ENCODE peak calls at places on chromosomes 16 and 17, in four cellular contexts. One of them, this sample, is unnamed. For H3K4me1, the result is how much of the 10 kb centered on the place peaks cover.

GRCh38 chr17:62671553-62671952 is 44.1 kb downstream of the MRC2 start:
- DNase-seq in lower lobe of right lung: peak
- DNase-seq in pancreas: peak
- DNase-seq in mammary epithelial cell: peak
- DNase-seq in this sample: no peak

GRCh38 chr16:54568897-54569807 is 282.6 kb upstream of the IRX3 start:
- DNase-seq in mammary epithelial cell: no peak
- DNase-seq in lower lobe of right lung: no peak
- DNase-seq in pancreas: no peak
- DNase-seq in this sample: peak

GRCh38 chr17:15475620-15476354 is 8.4 kb upstream of the CDRT4 start:
- DNase-seq in mammary epithelial cell: peak
- DNase-seq in lower lobe of right lung: no peak
- DNase-seq in pancreas: no peak
- DNase-seq in this sample: no peak

GRCh38 chr16:15650698-15651161 is 685 bp downstream of the NDE1 start:
- DNase-seq in lower lobe of right lung: peak
- DNase-seq in pancreas: peak
- DNase-seq in mammary epithelial cell: peak
- DNase-seq in this sample: peak

GRCh38 chr17:81648013-81648706 is 8.2 kb downstream of the PDE6G start:
- DNase-seq in pancreas: no peak
- DNase-seq in lower lobe of right lung: no peak
- DNase-seq in mammary epithelial cell: no peak
- DNase-seq in this sample: peak

GRCh38 chr16:60686824-60687223 is 1349.4 kb downstream of the CDH8 start:
- DNase-seq in pancreas: no peak
- DNase-seq in lower lobe of right lung: no peak
- DNase-seq in mammary epithelial cell: no peak
- DNase-seq in this sample: no peak

GRCh38 chr17:20206591-20206990 is 197.4 kb downstream of the SPECC1 start:
- DNase-seq in lower lobe of right lung: no peak
- DNase-seq in pancreas: no peak
- DNase-seq in mammary epithelial cell: peak
- DNase-seq in this sample: no peak

GRCh38 chr17:75594499-75595283 is 7.1 kb downstream of the MYO15B start:
- DNase-seq in pancreas: no peak
- DNase-seq in mammary epithelial cell: no peak
- DNase-seq in lower lobe of right lung: no peak
- DNase-seq in this sample: peak

GRCh38 chr16:53504665-53505064 is 1.7 kb upstream of the AKTIP start:
- DNase-seq in mammary epithelial cell: peak
- DNase-seq in lower lobe of right lung: no peak
- DNase-seq in pancreas: no peak
- DNase-seq in this sample: no peak

GRCh38 chr17:596287-596686 is 118.4 kb downstream of the VPS53 start:
- DNase-seq in lower lobe of right lung: peak
- DNase-seq in mammary epithelial cell: no peak
- DNase-seq in pancreas: no peak
- DNase-seq in this sample: peak

GRCh38 chr17:17648762-17649161 is 32.5 kb upstream of the RAI1 start:
- DNase-seq in mammary epithelial cell: no peak
- DNase-seq in pancreas: no peak
- DNase-seq in lower lobe of right lung: no peak
- DNase-seq in this sample: no peak

GRCh38 chr16:3129137-3130131 is 5.4 kb upstream of the ZNF213 start:
- DNase-seq in lower lobe of right lung: peak
- DNase-seq in pancreas: peak
- DNase-seq in mammary epithelial cell: peak
- DNase-seq in this sample: peak

GRCh38 chr17:82022310-82022980 is at the start of gene CENPX:
- DNase-seq in mammary epithelial cell: no peak
- DNase-seq in pancreas: no peak
- DNase-seq in lower lobe of right lung: no peak
- DNase-seq in this sample: no peak

GRCh38 chr17:66727634-66728570 is 107.0 kb upstream of the CACNG5 start:
- DNase-seq in pancreas: peak
- DNase-seq in lower lobe of right lung: peak
- DNase-seq in mammary epithelial cell: peak
- DNase-seq in this sample: peak

GRCh38 chr16:589658-590159 is at the start of gene RAB40C:
- DNase-seq in lower lobe of right lung: peak
- DNase-seq in pancreas: peak
- DNase-seq in mammary epithelial cell: peak
- DNase-seq in this sample: peak

GRCh38 chr16:25031441-25032307 is 16.5 kb upstream of the ARHGAP17 start:
- DNase-seq in mammary epithelial cell: peak
- DNase-seq in pancreas: peak
- DNase-seq in lower lobe of right lung: peak
- DNase-seq in this sample: peak

GRCh38 chr17:50033316-50033715 is 22.6 kb upstream of the ITGA3 start:
- DNase-seq in pancreas: no peak
- DNase-seq in mammary epithelial cell: no peak
- DNase-seq in lower lobe of right lung: no peak
- DNase-seq in this sample: no peak

GRCh38 chr17:14282700-14283099 is 18.2 kb upstream of the HS3ST3B1 start:
- DNase-seq in mammary epithelial cell: no peak
- DNase-seq in lower lobe of right lung: no peak
- DNase-seq in pancreas: no peak
- DNase-seq in this sample: no peak

GRCh38 chr17:10316986-10317834 is 55.6 kb downstream of the MYH13 start:
- DNase-seq in lower lobe of right lung: peak
- DNase-seq in pancreas: no peak
- DNase-seq in mammary epithelial cell: no peak
- DNase-seq in this sample: peak

GRCh38 chr17:76791053-76791980 is 53.4 kb downstream of the MFSD11 start:
- DNase-seq in lower lobe of right lung: no peak
- DNase-seq in pancreas: no peak
- DNase-seq in mammary epithelial cell: peak
- DNase-seq in this sample: peak

GRCh38 chr16:50974438-50975036 is 176.5 kb downstream of the SALL1 start:
- DNase-seq in pancreas: no peak
- DNase-seq in mammary epithelial cell: no peak
- DNase-seq in lower lobe of right lung: no peak
- DNase-seq in this sample: no peak

GRCh38 chr17:45334701-45335677 is 18.2 kb upstream of the MAP3K14 start:
- DNase-seq in pancreas: no peak
- DNase-seq in mammary epithelial cell: no peak
- DNase-seq in lower lobe of right lung: no peak
- DNase-seq in this sample: no peak

GRCh38 chr17:74852237-74853047 is 7.2 kb downstream of the GRIN2C start:
- DNase-seq in lower lobe of right lung: peak
- DNase-seq in pancreas: no peak
- DNase-seq in mammary epithelial cell: peak
- DNase-seq in this sample: peak

GRCh38 chr17:4313482-4314114 is 49.8 kb upstream of the ANKFY1 start:
- DNase-seq in mammary epithelial cell: no peak
- DNase-seq in pancreas: no peak
- DNase-seq in lower lobe of right lung: no peak
- DNase-seq in this sample: no peak

GRCh38 chr17:28949185-28950016 is 1.9 kb downstream of the PHF12 start:
- DNase-seq in lower lobe of right lung: peak
- DNase-seq in mammary epithelial cell: peak
- DNase-seq in pancreas: peak
- DNase-seq in this sample: peak

GRCh38 chr16:52549011-52549692 is 2.2 kb upstream of the TOX3 start:
- DNase-seq in pancreas: no peak
- DNase-seq in lower lobe of right lung: no peak
- DNase-seq in mammary epithelial cell: no peak
- DNase-seq in this sample: no peak

GRCh38 chr16:24409045-24409444 is 130.3 kb upstream of the RBBP6 start:
- DNase-seq in mammary epithelial cell: no peak
- DNase-seq in pancreas: no peak
- DNase-seq in lower lobe of right lung: no peak
- DNase-seq in this sample: no peak

GRCh38 chr17:34451313-34451712 is 88.3 kb upstream of the CCL1 start:
- DNase-seq in mammary epithelial cell: no peak
- DNase-seq in pancreas: no peak
- DNase-seq in lower lobe of right lung: no peak
- DNase-seq in this sample: no peak

GRCh38 chr16:85569615-85570212 is 43.4 kb upstream of the GSE1 start:
- DNase-seq in mammary epithelial cell: peak
- DNase-seq in lower lobe of right lung: peak
- DNase-seq in pancreas: peak
- DNase-seq in this sample: no peak

GRCh38 chr17:57948555-57949420 is 6.4 kb downstream of the CUEDC1 start:
- DNase-seq in lower lobe of right lung: peak
- DNase-seq in mammary epithelial cell: peak
- DNase-seq in pancreas: no peak
- DNase-seq in this sample: peak
- H3K4me1 ChIP-seq in lower lobe of right lung: half or more
- H3K4me1 ChIP-seq in mammary epithelial cell: under half
- H3K4me1 ChIP-seq in pancreas: under half
- H3K4me1 ChIP-seq in this sample: under half

DNA sequence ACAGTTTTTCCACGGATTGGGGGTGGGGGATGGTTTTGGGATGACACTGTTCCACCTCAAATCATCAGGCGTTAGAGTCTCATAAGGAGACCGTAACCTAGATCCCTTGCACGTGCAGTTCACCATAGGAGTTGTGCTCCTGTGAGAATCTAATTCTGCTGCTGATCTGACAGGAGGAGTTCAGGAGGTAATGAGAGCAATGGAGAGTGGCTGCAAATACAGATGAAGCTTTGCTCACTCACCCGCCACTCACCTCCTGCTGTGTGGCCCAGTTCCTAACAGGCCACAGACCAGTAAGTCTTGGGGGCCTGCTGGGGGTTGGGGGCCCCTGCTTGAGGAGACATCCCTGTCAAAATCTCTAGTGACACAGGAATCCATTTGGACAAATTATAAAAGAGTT is 29.8 kb downstream of the SLC39A11 start:
- DNase-seq in mammary epithelial cell: no peak
- DNase-seq in lower lobe of right lung: no peak
- DNase-seq in pancreas: no peak
- DNase-seq in this sample: no peak
- H3K27ac ChIP-seq in mammary epithelial cell: no peak
- H3K27ac ChIP-seq in lower lobe of right lung: no peak
- H3K27ac ChIP-seq in pancreas: no peak
- H3K27ac ChIP-seq in this sample: no peak

DNA sequence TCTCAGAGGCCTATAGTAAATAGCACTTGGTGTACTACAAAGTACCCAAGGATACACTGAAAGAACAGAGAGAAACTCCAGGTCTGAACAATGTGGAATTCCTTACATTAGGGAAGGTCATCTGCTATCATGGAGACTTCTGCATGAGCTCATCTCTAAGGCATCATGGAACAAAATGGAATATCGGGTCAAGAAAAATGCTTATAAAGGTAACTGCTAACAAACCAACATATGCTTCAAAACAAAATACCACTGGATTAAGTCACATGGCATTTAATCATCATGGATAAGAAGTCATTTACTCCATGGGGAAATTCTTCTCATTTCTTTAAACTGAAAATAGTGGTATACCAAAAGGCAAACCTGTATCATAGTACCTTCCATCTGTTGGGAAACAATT is 34.2 kb downstream of the TXNDC11 start:
- DNase-seq in lower lobe of right lung: no peak
- DNase-seq in pancreas: no peak
- DNase-seq in mammary epithelial cell: no peak
- DNase-seq in this sample: no peak
- H3K4me1 ChIP-seq in lower lobe of right lung: under half
- H3K4me1 ChIP-seq in pancreas: under half
- H3K4me1 ChIP-seq in mammary epithelial cell: under half
- H3K4me1 ChIP-seq in this sample: under half

GRCh38 chr17:61380217-61380835 is 19.3 kb upstream of the TBX2 start:
- DNase-seq in pancreas: no peak
- DNase-seq in mammary epithelial cell: no peak
- DNase-seq in lower lobe of right lung: peak
- DNase-seq in this sample: no peak

GRCh38 chr17:61380836-61381525 is 18.7 kb upstream of the TBX2 start:
- DNase-seq in pancreas: no peak
- DNase-seq in lower lobe of right lung: peak
- DNase-seq in mammary epithelial cell: no peak
- DNase-seq in this sample: no peak

GRCh38 chr17:61381537-61381936 is 18.1 kb upstream of the TBX2 start:
- DNase-seq in lower lobe of right lung: no peak
- DNase-seq in pancreas: no peak
- DNase-seq in mammary epithelial cell: no peak
- DNase-seq in this sample: no peak

GRCh38 chr17:61378658-61379456 is 20.8 kb upstream of the TBX2 start:
- DNase-seq in lower lobe of right lung: peak
- DNase-seq in mammary epithelial cell: no peak
- DNase-seq in pancreas: no peak
- DNase-seq in this sample: no peak

DNA sequence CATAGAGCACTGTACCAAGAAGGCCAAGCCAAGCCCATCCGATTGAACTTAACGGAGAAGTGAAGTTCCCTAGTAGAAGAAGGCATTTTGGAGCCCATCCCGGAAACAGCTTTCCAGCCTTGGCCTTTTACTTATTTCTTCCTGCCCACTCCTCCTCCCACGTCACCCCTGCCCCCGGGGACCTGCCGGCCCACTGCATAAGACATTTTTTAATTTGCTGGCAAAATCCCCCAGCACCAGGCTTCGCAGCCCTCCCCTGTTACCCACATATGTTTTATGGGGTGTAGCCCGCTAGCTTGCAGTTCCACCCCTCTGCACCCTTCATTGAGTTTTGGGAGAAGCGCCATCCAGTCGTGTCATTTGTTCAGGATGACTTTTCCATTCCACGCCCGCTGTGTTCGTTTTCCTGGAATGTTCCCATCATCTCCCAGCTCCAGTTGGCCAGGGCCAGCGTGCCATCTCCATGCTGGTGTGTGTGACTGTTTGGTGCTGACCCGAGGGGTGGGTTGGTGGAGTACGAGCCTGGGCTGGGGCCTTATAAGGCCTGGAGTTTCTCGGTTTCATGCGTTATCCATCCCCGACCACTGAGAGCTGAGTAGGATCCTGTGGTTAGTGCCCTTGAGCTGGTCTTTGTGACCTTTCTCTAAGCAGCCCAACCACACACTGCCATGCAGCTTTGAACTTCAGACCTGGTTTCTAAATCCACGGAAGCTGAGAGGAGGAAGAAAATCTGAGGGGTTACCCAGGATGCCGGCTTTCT is 20.0 kb upstream of the TBX2 start:
- DNase-seq in lower lobe of right lung: peak
- DNase-seq in mammary epithelial cell: no peak
- DNase-seq in pancreas: no peak
- DNase-seq in this sample: no peak
- H3K27ac ChIP-seq in lower lobe of right lung: no peak
- H3K27ac ChIP-seq in mammary epithelial cell: no peak
- H3K27ac ChIP-seq in pancreas: no peak
- H3K27ac ChIP-seq in this sample: no peak

GRCh38 chr16:48607056-48607825 is 2.7 kb downstream of the N4BP1 start:
- DNase-seq in lower lobe of right lung: peak
- DNase-seq in mammary epithelial cell: peak
- DNase-seq in pancreas: no peak
- DNase-seq in this sample: no peak
- H3K4me1 ChIP-seq in lower lobe of right lung: half or more
- H3K4me1 ChIP-seq in mammary epithelial cell: under half
- H3K4me1 ChIP-seq in pancreas: under half
- H3K4me1 ChIP-seq in this sample: under half

GRCh38 chr16:68517606-68518161 is 21.4 kb upstream of the ZFP90 start:
- DNase-seq in mammary epithelial cell: no peak
- DNase-seq in pancreas: peak
- DNase-seq in lower lobe of right lung: no peak
- DNase-seq in this sample: no peak
- H3K27ac ChIP-seq in mammary epithelial cell: no peak
- H3K27ac ChIP-seq in pancreas: no peak
- H3K27ac ChIP-seq in lower lobe of right lung: no peak
- H3K27ac ChIP-seq in this sample: no peak

This sample was measured in right cardiac atrium.